ENCODE peak calls at places on chromosomes 2 and 18, in seven cellular contexts. L is iris pigment epithelial cell; N is mucosa of gallbladder; Q is fibroblast of mammary gland; Y is Panc1; U is GM10248; R is stimulated activated CD8-positive, alpha-beta memory T cell treated with anti-CD3 and anti-CD28 coated beads, Interleukin-15, amount 100 ng/mL, for 1 hour. G is an unnamed sample.

GRCh38 chr2:2641541-2642410 is 310.7 kb upstream of the MYT1L start:
- DNase-seq in L (no peak), N (no peak), Q (no peak), Y (no peak), U (no peak), R (no peak), G (no peak)

GRCh38 chr2:60075048-60075447 is 478.4 kb downstream of the BCL11A start:
- DNase-seq in L (no peak), N (no peak), Q (no peak), Y (no peak), U (no peak), R (no peak), G (no peak)

GRCh38 chr2:127807678-127808353 is 3.2 kb downstream of the WDR33 start:
- DNase-seq in L (peak), N (no peak), Q (peak), Y (no peak), U (no peak), R (no peak), G (no peak)

GRCh38 chr2:37829616-37830385 is 95.3 kb upstream of the RMDN2 start:
- DNase-seq in L (no peak), N (no peak), Q (no peak), Y (no peak), U (no peak), R (no peak), G (no peak)

GRCh38 chr18:22844184-22844583 is 88.9 kb upstream of the RBBP8 start:
- DNase-seq in L (no peak), N (no peak), Q (peak), Y (no peak), U (no peak), R (no peak), G (no peak)

GRCh38 chr2:70850905-70851304 is 15.3 kb upstream of the CD207 start:
- DNase-seq in L (peak), N (no peak), Q (peak), Y (no peak), U (no peak), R (no peak), G (no peak)

GRCh38 chr2:131475831-131476230 is at the start of gene TUBA3D:
- DNase-seq in L (no peak), N (no peak), Q (no peak), Y (no peak), U (no peak), R (no peak), G (no peak)

GRCh38 chr18:14947482-14948162 is 199.7 kb downstream of the ANKRD30B start:
- DNase-seq in L (no peak), N (no peak), Q (no peak), Y (no peak), U (no peak), R (no peak), G (no peak)

GRCh38 chr2:88099798-88100488 is 27.9 kb downstream of the FABP1 start:
- DNase-seq in L (peak), N (no peak), Q (peak), Y (no peak), U (no peak), R (no peak), G (no peak)

GRCh38 chr2:84170979-84171378 is 288.1 kb downstream of the SUCLG1 start:
- DNase-seq in L (no peak), N (no peak), Q (no peak), Y (no peak), U (no peak), R (no peak), G (no peak)

GRCh38 chr2:15275341-15275740 is 285.8 kb downstream of the NBAS start:
- DNase-seq in L (no peak), N (no peak), Q (no peak), Y (no peak), U (no peak), R (no peak), G (no peak)

GRCh38 chr2:204299766-204300165 is 245.5 kb upstream of the PARD3B start:
- DNase-seq in L (no peak), N (no peak), Q (no peak), Y (no peak), U (no peak), R (no peak), G (no peak)

GRCh38 chr2:144137705-144138428 is 382.1 kb downstream of the ZEB2 start:
- DNase-seq in L (peak), N (no peak), Q (peak), Y (no peak), U (no peak), R (no peak), G (no peak)

GRCh38 chr2:20992201-20992711 is 51.6 kb downstream of the APOB start:
- DNase-seq in L (peak), N (peak), Q (peak), Y (no peak), U (no peak), R (no peak), G (no peak)

GRCh38 chr2:129733579-129733978 is 245.9 kb upstream of the RAB6C start:
- DNase-seq in L (no peak), N (no peak), Q (no peak), Y (no peak), U (no peak), R (no peak), G (no peak)

GRCh38 chr2:226467221-226467620 is 332.4 kb downstream of the IRS1 start:
- DNase-seq in L (no peak), N (no peak), Q (no peak), Y (no peak), U (no peak), R (no peak), G (no peak)

GRCh38 chr18:11713756-11714155 is 24.7 kb downstream of the GNAL start:
- DNase-seq in L (no peak), N (no peak), Q (no peak), Y (no peak), U (no peak), R (no peak), G (no peak)

GRCh38 chr2:53498210-53498609 is 269.4 kb upstream of the CHAC2 start:
- DNase-seq in L (peak), N (no peak), Q (peak), Y (no peak), U (no peak), R (no peak), G (no peak)

GRCh38 chr18:60069145-60069544 is 169.3 kb downstream of the PMAIP1 start:
- DNase-seq in L (no peak), N (no peak), Q (peak), Y (no peak), U (no peak), R (no peak), G (no peak)

GRCh38 chr2:105373344-105373781 is 25.5 kb downstream of the FHL2 start:
- DNase-seq in L (no peak), N (peak), Q (no peak), Y (no peak), U (no peak), R (no peak), G (no peak)